ENCODE peak calls at places on chromosome 9, in seven cellular contexts. C is transverse colon, J is A549, K is SK-N-SH, X is sigmoid colon, W is upper lobe of left lung, F is HepG2. U is an unnamed sample.

GRCh38 chr9:115415450-115415849 is 297.5 kb upstream of the TNC start:
- DNase-seq in K (no peak), W (no peak), X (no peak), J (no peak), C (no peak), F (no peak), U (no peak)

GRCh38 chr9:89311346-89312153 is 555 bp downstream of the CKS2 start:
- DNase-seq in J (no peak), K (peak; percentile 72), C (peak; percentile 21), F (no peak), X (peak; percentile 67), W (peak; percentile 89), U (no peak)

GRCh38 chr9:27157086-27157485 is 48.1 kb downstream of the TEK start:
- DNase-seq in X (no peak), K (no peak), C (no peak), W (no peak), F (no peak), J (no peak), U (no peak)

GRCh38 chr9:114278881-114279570 is 43.9 kb upstream of the ORM1 start:
- DNase-seq in C (no peak), W (no peak), X (peak; percentile 57), J (peak; percentile 73), K (no peak), F (no peak), U (no peak)

GRCh38 chr9:130664191-130665028 is at the start of gene PRDM12:
- DNase-seq in W (peak; percentile 79), C (no peak), J (no peak), F (no peak), K (peak; percentile 58), X (no peak), U (no peak)

GRCh38 chr9:112360047-112360804 is 19.7 kb upstream of the HSDL2 start:
- DNase-seq in X (no peak), J (no peak), K (no peak), C (no peak), F (no peak), W (no peak), U (no peak)

GRCh38 chr9:105148328-105149006 is 96.0 kb upstream of the SLC44A1 start:
- DNase-seq in W (no peak), F (no peak), C (no peak), J (peak; percentile 25), K (no peak), X (no peak), U (no peak)

GRCh38 chr9:4106081-4106491 is 193.8 kb downstream of the GLIS3 start:
- DNase-seq in J (no peak), X (no peak), F (peak; percentile 21), K (no peak), W (no peak), C (peak; percentile 60), U (no peak)

GRCh38 chr9:109894921-109895758 is 115.1 kb downstream of the PALM2AKAP2 start:
- DNase-seq in W (no peak), K (no peak), J (no peak), X (no peak), C (no peak), F (no peak), U (no peak)

GRCh38 chr9:125442471-125442870 is 180.8 kb downstream of the GAPVD1 start:
- DNase-seq in F (no peak), X (no peak), J (no peak), W (no peak), C (no peak), K (no peak), U (no peak)

GRCh38 chr9:90061187-90061586 is 456.4 kb downstream of the GADD45G start:
- DNase-seq in J (no peak), K (no peak), X (no peak), C (no peak), F (no peak), W (no peak), U (no peak)

GRCh38 chr9:109498195-109499060 is at the start of gene PTPN3:
- DNase-seq in F (no peak), C (peak; percentile 22), X (no peak), K (peak; percentile 80), W (peak; percentile 89), J (peak; percentile 64), U (peak; percentile 40)

GRCh38 chr9:95650720-95651119 is 133.9 kb upstream of the PTCH1 start:
- DNase-seq in K (no peak), C (no peak), J (no peak), W (no peak), X (no peak), F (no peak), U (no peak)

GRCh38 chr9:34588671-34589370 is 703 bp downstream of the CNTFR start:
- DNase-seq in W (peak; percentile 88), C (no peak), K (peak; percentile 69), J (no peak), X (no peak), F (no peak), U (no peak)

GRCh38 chr9:128276574-128277270 is 646 bp downstream of the SWI5 start:
- DNase-seq in W (no peak), F (no peak), X (peak; percentile 80), C (no peak), K (peak; percentile 62), J (peak; percentile 51), U (no peak)

GRCh38 chr9:133148351-133149129 is 15.2 kb downstream of the GBGT1 start:
- DNase-seq in W (peak; percentile 94), J (peak; percentile 40), F (no peak), X (peak; percentile 88), C (peak; percentile 65), K (peak; percentile 61), U (peak; percentile 68)

GRCh38 chr9:75087279-75087823 is 604 bp downstream of the NMRK1 start:
- DNase-seq in C (peak; percentile 63), J (peak; percentile 20), K (no peak), X (no peak), W (no peak), F (peak; percentile 21), U (peak; percentile 58)

GRCh38 chr9:97858393-97858713 is 5.3 kb downstream of the FOXE1 start:
- DNase-seq in W (no peak), K (no peak), X (no peak), J (no peak), F (no peak), C (no peak), U (no peak)

GRCh38 chr9:19193029-19193324 is 37.5 kb upstream of the DENND4C start:
- DNase-seq in C (no peak), K (no peak), F (no peak), J (no peak), X (no peak), W (no peak), U (no peak)

GRCh38 chr9:14768561-14769234 is 46.2 kb upstream of the CER1 start:
- DNase-seq in X (no peak), J (peak; percentile 23), C (no peak), K (peak; percentile 44), W (no peak), F (peak; percentile 34), U (no peak)

GRCh38 chr9:97905228-97905627 is 17.1 kb downstream of the TRMO start:
- DNase-seq in X (no peak), K (no peak), W (no peak), F (no peak), C (no peak), J (no peak), U (no peak)

GRCh38 chr9:23258569-23258968 is 567.5 kb downstream of the ELAVL2 start:
- DNase-seq in F (no peak), X (no peak), J (no peak), W (no peak), C (no peak), K (no peak), U (no peak)

GRCh38 chr9:138022121-138022741 is 144.6 kb downstream of the CACNA1B start:
- DNase-seq in X (peak; percentile 55), K (peak; percentile 22), F (no peak), C (no peak), W (peak; percentile 39), J (peak; percentile 34), U (peak; percentile 23)

GRCh38 chr9:34072868-34073590 is 24.3 kb upstream of the UBAP2 start:
- DNase-seq in W (no peak), F (peak; percentile 94), K (no peak), X (peak; percentile 69), C (peak; percentile 55), J (peak; percentile 87), U (peak; percentile 47)

GRCh38 chr9:35646583-35647265 is 4.0 kb downstream of the SIT1 start:
- DNase-seq in W (peak; percentile 99), K (peak; percentile 97), J (peak; percentile 95), X (peak; percentile 96), F (peak; percentile 78), C (peak; percentile 96), U (peak; percentile 96)
- TF ChIP-seq EP300 in W (no peak), K (no peak), J (no peak), X (peak; percentile 10), F (no peak), C (no peak), U (peak; percentile 18)

GRCh38 chr9:134361426-134361825 is 35.2 kb downstream of the RXRA start:
- DNase-seq in C (no peak), F (no peak), X (no peak), K (no peak), W (no peak), J (no peak), U (no peak)
- H3K4me1 ChIP-seq in C (peaks cover 59% of the 10 kb centered on the region), F (peaks cover 69% of the 10 kb centered on the region), X (peaks cover 68% of the 10 kb centered on the region), K (peaks cover 88% of the 10 kb centered on the region), W (peaks cover 69% of the 10 kb centered on the region), J (peaks cover 40% of the 10 kb centered on the region), U (peaks cover 100% of the 10 kb centered on the region)

DNA sequence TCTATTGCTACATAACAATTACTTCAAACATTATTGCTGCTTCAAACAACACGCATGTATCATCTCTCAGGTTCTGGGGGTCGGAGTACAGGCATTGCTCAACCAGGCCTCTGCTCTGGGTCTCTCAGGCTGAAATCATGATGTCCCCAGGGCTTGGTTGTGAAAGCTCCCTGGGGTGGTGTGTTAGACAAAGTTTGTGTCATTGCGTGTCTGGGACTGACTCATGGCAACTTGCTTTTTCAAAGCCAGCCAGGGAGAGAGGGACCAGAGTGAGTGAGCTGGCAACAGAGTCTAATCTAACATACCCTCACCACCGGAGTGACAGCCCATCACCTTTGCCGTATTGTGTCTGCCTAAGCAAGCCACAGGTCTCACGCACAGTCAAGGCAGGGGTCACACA is 259.2 kb upstream of the NFIL3 start:
- DNase-seq in F (no peak), K (no peak), C (no peak), W (no peak), J (no peak), X (no peak), U (no peak)
- TF ChIP-seq CTCF in F (no peak), K (no peak), C (no peak), W (no peak), J (no peak), X (no peak), U (no peak)

GRCh38 chr9:84761137-84761808 is 91.7 kb downstream of the NTRK2 start:
- DNase-seq in W (no peak), K (no peak), J (no peak), C (no peak), X (no peak), F (no peak), U (no peak)

GRCh38 chr9:84758817-84759216 is 89.3 kb downstream of the NTRK2 start:
- DNase-seq in W (no peak), C (no peak), J (no peak), F (no peak), K (no peak), X (no peak), U (no peak)

GRCh38 chr9:84755375-84755774 is 85.8 kb downstream of the NTRK2 start:
- DNase-seq in W (no peak), J (no peak), K (no peak), C (no peak), F (no peak), X (no peak), U (no peak)

GRCh38 chr9:84756156-84756555 is 86.6 kb downstream of the NTRK2 start:
- DNase-seq in X (no peak), W (no peak), K (no peak), F (no peak), C (no peak), J (no peak), U (no peak)

GRCh38 chr9:84759300-84759750 is 89.8 kb downstream of the NTRK2 start:
- DNase-seq in K (no peak), C (no peak), W (no peak), X (no peak), F (no peak), J (no peak), U (no peak)
- TF ChIP-seq EP300 in K (no peak), C (no peak), W (no peak), X (no peak), F (no peak), J (no peak), U (no peak)

U was measured in stomach.